ENCODE peak calls at places on chromosomes 13 and 19, in seven cellular contexts. L, S, F, M, J, Z and X are unnamed samples.

GRCh38 chr13:111967572-111968201 is 99.3 kb upstream of the SOX1 start:
- DNase-seq in J (no peak), M (no peak), Z (peak; percentile 1), L (no peak), F (no peak), S (no peak), X (no peak)

GRCh38 chr13:102970542-102970941 is 95.7 kb downstream of the SLC10A2 start:
- DNase-seq in S (no peak), F (no peak), M (peak; percentile 58), L (no peak), J (no peak), Z (no peak), X (no peak)

GRCh38 chr19:38952395-38953165 is 21.8 kb downstream of the MRPS12 start:
- DNase-seq in S (peak; percentile 15), M (peak; percentile 72), J (peak; percentile 52), L (no peak), F (peak; percentile 78), Z (no peak), X (peak; percentile 56)

GRCh38 chr13:77022341-77022740 is 4.6 kb downstream of the FBXL3 start:
- DNase-seq in M (no peak), L (no peak), S (no peak), Z (no peak), J (no peak), F (no peak), X (peak; percentile 19)

GRCh38 chr13:75541287-75541686 is 3.6 kb upstream of the COMMD6 start:
- DNase-seq in M (no peak), Z (no peak), L (no peak), J (no peak), S (peak; percentile 61), F (no peak), X (no peak)

GRCh38 chr19:33133438-33134031 is 1.6 kb downstream of the WDR88 start:
- DNase-seq in S (no peak), Z (no peak), M (no peak), J (no peak), L (no peak), F (no peak), X (no peak)

GRCh38 chr13:50910483-50910805 is 853 bp downstream of the RNASEH2B start:
- DNase-seq in J (peak; percentile 1), M (peak; percentile 18), L (no peak), Z (no peak), S (peak; percentile 55), F (peak; percentile 49), X (no peak)

GRCh38 chr19:10107254-10107653 is 1.1 kb downstream of the PPAN start:
- DNase-seq in L (no peak), J (no peak), S (no peak), F (no peak), M (no peak), Z (no peak), X (no peak)

GRCh38 chr19:18239303-18239702 is 13.1 kb upstream of the PDE4C start:
- DNase-seq in S (no peak), F (no peak), M (no peak), Z (no peak), L (no peak), J (no peak), X (no peak)

GRCh38 chr13:97005631-97006262 is 11.5 kb upstream of the OXGR1 start:
- DNase-seq in F (no peak), J (no peak), S (no peak), M (no peak), Z (no peak), L (no peak), X (peak; percentile 17)

GRCh38 chr13:80436571-80437169 is 95.7 kb upstream of the SPRY2 start:
- DNase-seq in J (no peak), Z (no peak), L (no peak), M (no peak), F (no peak), S (no peak), X (no peak)

GRCh38 chr13:38951525-38952313 is 38.9 kb downstream of the STOML3 start:
- DNase-seq in S (peak; percentile 28), Z (no peak), M (no peak), J (no peak), L (no peak), F (no peak), X (no peak)

GRCh38 chr19:55113570-55114039 is 3.8 kb downstream of the PPP1R12C start:
- DNase-seq in J (no peak), L (peak; percentile 36), M (no peak), S (no peak), F (peak; percentile 60), Z (peak; percentile 91), X (peak; percentile 95)

GRCh38 chr19:17473041-17473440 is 2.7 kb downstream of the SLC27A1 start:
- DNase-seq in J (no peak), F (no peak), Z (no peak), L (no peak), M (no peak), S (no peak), X (no peak)

GRCh38 chr19:41278478-41278877 is 14.3 kb downstream of the HNRNPUL1 start:
- DNase-seq in J (no peak), S (no peak), F (no peak), Z (no peak), M (no peak), L (no peak), X (no peak)

GRCh38 chr19:5319516-5319915 is 21.1 kb downstream of the PTPRS start:
- DNase-seq in J (no peak), S (no peak), Z (no peak), F (no peak), L (no peak), M (no peak), X (no peak)

GRCh38 chr13:43878897-43879322 is 630 bp downstream of the CCDC122 start:
- DNase-seq in J (no peak), L (peak; percentile 15), M (peak; percentile 43), F (peak; percentile 72), Z (peak; percentile 86), S (peak; percentile 35), X (peak; percentile 77)

GRCh38 chr19:15014579-15014978 is 34.7 kb upstream of the CASP14 start:
- DNase-seq in J (no peak), S (no peak), M (no peak), Z (no peak), L (no peak), F (no peak), X (no peak)